ENCODE peak calls at places on chromosomes 11 and 22, in eight cellular contexts. One of them, this sample, is unnamed. For H3K9me3, the result is how much of the 10 kb centered on the place peaks cover.

GRCh38 chr11:102730036-102730815 is 5.5 kb upstream of the MMP8 start:
- DNase-seq in body of pancreas: no peak
- DNase-seq in gastrocnemius medialis: no peak
- DNase-seq in ovary: no peak
- DNase-seq in stomach: no peak
- DNase-seq in adrenal gland: no peak
- DNase-seq in IMR-90: peak
- DNase-seq in uterus: no peak
- DNase-seq in this sample: no peak

GRCh38 chr11:132035228-132035627 is 664.8 kb downstream of the NTM start:
- DNase-seq in adrenal gland: no peak
- DNase-seq in gastrocnemius medialis: no peak
- DNase-seq in ovary: no peak
- DNase-seq in body of pancreas: no peak
- DNase-seq in IMR-90: peak
- DNase-seq in stomach: no peak
- DNase-seq in uterus: no peak
- DNase-seq in this sample: no peak

GRCh38 chr11:6472934-6473333 is 807 bp downstream of the TRIM3 start:
- DNase-seq in gastrocnemius medialis: no peak
- DNase-seq in adrenal gland: no peak
- DNase-seq in ovary: no peak
- DNase-seq in uterus: no peak
- DNase-seq in stomach: no peak
- DNase-seq in IMR-90: no peak
- DNase-seq in body of pancreas: no peak
- DNase-seq in this sample: no peak

GRCh38 chr11:77602385-77603105 is 12.8 kb downstream of the AQP11 start:
- DNase-seq in body of pancreas: no peak
- DNase-seq in adrenal gland: no peak
- DNase-seq in IMR-90: peak
- DNase-seq in uterus: no peak
- DNase-seq in ovary: no peak
- DNase-seq in gastrocnemius medialis: no peak
- DNase-seq in stomach: no peak
- DNase-seq in this sample: no peak

GRCh38 chr11:8699903-8700302 is 17.3 kb downstream of the RPL27A start:
- DNase-seq in stomach: no peak
- DNase-seq in adrenal gland: no peak
- DNase-seq in body of pancreas: peak
- DNase-seq in gastrocnemius medialis: no peak
- DNase-seq in uterus: no peak
- DNase-seq in ovary: no peak
- DNase-seq in IMR-90: peak
- DNase-seq in this sample: no peak

GRCh38 chr11:123006860-123007542 is 25.4 kb upstream of the BSX start:
- DNase-seq in uterus: no peak
- DNase-seq in body of pancreas: no peak
- DNase-seq in stomach: no peak
- DNase-seq in ovary: no peak
- DNase-seq in IMR-90: no peak
- DNase-seq in adrenal gland: no peak
- DNase-seq in gastrocnemius medialis: no peak
- DNase-seq in this sample: no peak

GRCh38 chr11:69369945-69370344 is 76.0 kb downstream of the MYEOV start:
- DNase-seq in uterus: no peak
- DNase-seq in body of pancreas: no peak
- DNase-seq in gastrocnemius medialis: no peak
- DNase-seq in adrenal gland: peak
- DNase-seq in IMR-90: no peak
- DNase-seq in ovary: no peak
- DNase-seq in stomach: no peak
- DNase-seq in this sample: no peak

GRCh38 chr22:42688241-42688913 is 32.3 kb downstream of the A4GALT start:
- DNase-seq in uterus: peak
- DNase-seq in stomach: peak
- DNase-seq in gastrocnemius medialis: peak
- DNase-seq in ovary: peak
- DNase-seq in body of pancreas: peak
- DNase-seq in adrenal gland: peak
- DNase-seq in IMR-90: peak
- DNase-seq in this sample: peak

GRCh38 chr11:43574949-43575915 is 105.3 kb upstream of the HSD17B12 start:
- DNase-seq in ovary: no peak
- DNase-seq in IMR-90: peak
- DNase-seq in body of pancreas: no peak
- DNase-seq in adrenal gland: peak
- DNase-seq in stomach: no peak
- DNase-seq in gastrocnemius medialis: no peak
- DNase-seq in uterus: no peak
- DNase-seq in this sample: peak

GRCh38 chr22:36809351-36809750 is 7.5 kb downstream of the PVALB start:
- DNase-seq in IMR-90: no peak
- DNase-seq in ovary: no peak
- DNase-seq in stomach: no peak
- DNase-seq in gastrocnemius medialis: no peak
- DNase-seq in body of pancreas: no peak
- DNase-seq in adrenal gland: no peak
- DNase-seq in uterus: no peak
- DNase-seq in this sample: no peak

GRCh38 chr22:23818541-23818940 is 20.3 kb downstream of the DERL3 start:
- DNase-seq in IMR-90: no peak
- DNase-seq in body of pancreas: no peak
- DNase-seq in adrenal gland: no peak
- DNase-seq in stomach: no peak
- DNase-seq in gastrocnemius medialis: no peak
- DNase-seq in ovary: no peak
- DNase-seq in uterus: no peak
- DNase-seq in this sample: no peak

GRCh38 chr22:44585559-44586121 is 87.6 kb upstream of the RTL6 start:
- DNase-seq in ovary: no peak
- DNase-seq in IMR-90: no peak
- DNase-seq in gastrocnemius medialis: no peak
- DNase-seq in stomach: no peak
- DNase-seq in adrenal gland: no peak
- DNase-seq in body of pancreas: peak
- DNase-seq in uterus: no peak
- DNase-seq in this sample: peak

GRCh38 chr11:124801636-124802312 is 1.6 kb upstream of the MSANTD2 start:
- DNase-seq in IMR-90: peak
- DNase-seq in ovary: no peak
- DNase-seq in gastrocnemius medialis: no peak
- DNase-seq in body of pancreas: no peak
- DNase-seq in stomach: no peak
- DNase-seq in adrenal gland: no peak
- DNase-seq in uterus: no peak
- DNase-seq in this sample: no peak

GRCh38 chr22:28029201-28029948 is 110.3 kb upstream of the PITPNB start:
- DNase-seq in adrenal gland: peak
- DNase-seq in IMR-90: peak
- DNase-seq in stomach: peak
- DNase-seq in gastrocnemius medialis: peak
- DNase-seq in uterus: no peak
- DNase-seq in body of pancreas: peak
- DNase-seq in ovary: no peak
- DNase-seq in this sample: peak

GRCh38 chr22:31906569-31906968 is 37.8 kb upstream of the YWHAH start:
- DNase-seq in gastrocnemius medialis: no peak
- DNase-seq in uterus: no peak
- DNase-seq in adrenal gland: no peak
- DNase-seq in body of pancreas: no peak
- DNase-seq in IMR-90: no peak
- DNase-seq in ovary: no peak
- DNase-seq in stomach: no peak
- DNase-seq in this sample: no peak

GRCh38 chr22:47071078-47071811 is 308.8 kb downstream of the TBC1D22A start:
- DNase-seq in gastrocnemius medialis: no peak
- DNase-seq in IMR-90: no peak
- DNase-seq in body of pancreas: no peak
- DNase-seq in stomach: no peak
- DNase-seq in ovary: no peak
- DNase-seq in adrenal gland: no peak
- DNase-seq in uterus: no peak
- DNase-seq in this sample: no peak

GRCh38 chr11:19954899-19955298 is 205.4 kb downstream of the DBX1 start:
- DNase-seq in adrenal gland: no peak
- DNase-seq in gastrocnemius medialis: no peak
- DNase-seq in uterus: no peak
- DNase-seq in stomach: no peak
- DNase-seq in ovary: no peak
- DNase-seq in IMR-90: no peak
- DNase-seq in body of pancreas: peak
- DNase-seq in this sample: no peak

GRCh38 chr11:9461760-9462134 is 935 bp downstream of the ZNF143 start:
- DNase-seq in adrenal gland: no peak
- DNase-seq in IMR-90: peak
- DNase-seq in ovary: no peak
- DNase-seq in uterus: no peak
- DNase-seq in stomach: no peak
- DNase-seq in body of pancreas: no peak
- DNase-seq in gastrocnemius medialis: no peak
- DNase-seq in this sample: no peak

GRCh38 chr11:100528872-100529416 is 158.1 kb upstream of the ARHGAP42 start:
- DNase-seq in adrenal gland: no peak
- DNase-seq in stomach: no peak
- DNase-seq in gastrocnemius medialis: no peak
- DNase-seq in body of pancreas: no peak
- DNase-seq in IMR-90: no peak
- DNase-seq in ovary: no peak
- DNase-seq in uterus: no peak
- DNase-seq in this sample: no peak

DNA sequence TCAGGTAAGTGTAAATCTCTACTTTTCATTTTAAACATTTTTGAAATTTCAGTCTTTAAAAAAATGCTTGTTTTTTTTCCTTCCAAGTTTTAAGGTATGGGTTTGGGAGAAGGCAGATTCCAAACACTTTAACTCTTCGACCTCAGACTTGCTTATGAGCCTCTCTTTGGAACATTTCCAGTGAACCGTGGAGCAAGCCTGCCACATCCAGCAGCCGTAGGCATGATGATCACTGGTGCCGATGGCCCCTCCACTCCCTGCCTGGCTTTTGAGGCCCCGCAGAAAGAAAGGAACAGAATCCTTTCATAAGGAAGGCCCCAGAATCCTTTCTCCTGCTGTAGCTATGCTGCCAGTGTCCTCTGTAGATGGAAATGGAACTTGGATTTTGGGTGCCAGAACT is 50.7 kb downstream of the BMAL1 start:
- DNase-seq in gastrocnemius medialis: no peak
- DNase-seq in body of pancreas: no peak
- DNase-seq in adrenal gland: no peak
- DNase-seq in IMR-90: no peak
- DNase-seq in ovary: no peak
- DNase-seq in stomach: no peak
- DNase-seq in uterus: no peak
- DNase-seq in this sample: no peak
- TF ChIP-seq POLR2A in gastrocnemius medialis: no peak
- TF ChIP-seq POLR2A in body of pancreas: no peak
- TF ChIP-seq POLR2A in adrenal gland: no peak
- TF ChIP-seq POLR2A in IMR-90: no peak
- TF ChIP-seq POLR2A in ovary: no peak
- TF ChIP-seq POLR2A in stomach: no peak
- TF ChIP-seq POLR2A in uterus: no peak
- TF ChIP-seq POLR2A in this sample: no peak

DNA sequence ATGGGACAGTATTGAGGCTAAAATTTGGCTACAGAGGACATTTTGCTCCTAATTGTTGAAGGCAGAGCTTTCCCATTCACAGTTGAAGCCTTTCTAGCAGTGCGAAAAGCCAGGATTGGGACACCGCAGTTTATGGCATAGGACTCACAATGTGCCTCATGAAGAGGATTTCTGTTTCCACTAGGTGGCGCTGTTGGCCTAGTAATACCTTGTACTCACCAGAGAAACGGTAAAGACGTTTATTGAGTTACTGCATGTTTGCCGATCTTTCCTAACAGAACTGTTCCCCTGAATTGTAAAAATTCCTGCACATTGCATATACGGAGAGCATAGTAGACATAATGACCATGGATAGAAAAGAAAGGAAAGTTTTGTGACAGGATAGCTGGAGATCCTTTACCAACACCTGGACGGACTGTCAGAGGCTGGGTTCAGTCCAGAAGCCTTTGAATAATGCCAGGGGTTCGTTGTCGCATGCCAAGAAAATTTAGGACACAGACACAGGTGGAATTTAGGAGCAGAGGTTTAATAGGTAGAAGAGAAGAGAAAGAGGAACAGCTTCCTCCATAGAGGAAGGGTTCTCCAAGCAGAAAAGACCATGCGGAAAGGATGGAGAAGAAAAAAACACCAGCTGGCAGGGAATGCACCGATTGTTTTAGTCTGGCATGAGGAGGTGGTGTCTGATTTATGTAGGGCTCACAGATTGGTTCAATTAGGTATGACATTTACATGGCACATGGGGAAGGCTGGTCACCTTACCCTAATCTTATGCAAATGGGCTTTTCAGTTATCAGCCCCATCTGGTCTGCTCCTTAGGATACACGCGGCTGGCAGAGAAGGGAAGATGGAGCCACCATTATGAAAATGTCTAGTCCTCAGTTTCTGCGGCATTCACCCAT is 10.8 kb upstream of the OR51D1 start:
- DNase-seq in gastrocnemius medialis: no peak
- DNase-seq in stomach: peak
- DNase-seq in IMR-90: peak
- DNase-seq in adrenal gland: peak
- DNase-seq in uterus: peak
- DNase-seq in body of pancreas: peak
- DNase-seq in ovary: peak
- DNase-seq in this sample: peak
- H3K9me3 ChIP-seq in gastrocnemius medialis: under half
- H3K9me3 ChIP-seq in stomach: under half
- H3K9me3 ChIP-seq in IMR-90: under half
- H3K9me3 ChIP-seq in adrenal gland: under half
- H3K9me3 ChIP-seq in uterus: under half
- H3K9me3 ChIP-seq in body of pancreas: under half
- H3K9me3 ChIP-seq in ovary: under half
- H3K9me3 ChIP-seq in this sample: under half

GRCh38 chr11:27848423-27848822 is 148.2 kb upstream of the BDNF start:
- DNase-seq in body of pancreas: peak
- DNase-seq in IMR-90: no peak
- DNase-seq in uterus: no peak
- DNase-seq in gastrocnemius medialis: no peak
- DNase-seq in ovary: no peak
- DNase-seq in stomach: no peak
- DNase-seq in adrenal gland: no peak
- DNase-seq in this sample: no peak

GRCh38 chr11:27842290-27842689 is 142.0 kb upstream of the BDNF start:
- DNase-seq in ovary: no peak
- DNase-seq in body of pancreas: no peak
- DNase-seq in adrenal gland: no peak
- DNase-seq in IMR-90: no peak
- DNase-seq in gastrocnemius medialis: no peak
- DNase-seq in stomach: no peak
- DNase-seq in uterus: no peak
- DNase-seq in this sample: no peak

GRCh38 chr11:27847496-27847895 is 147.2 kb upstream of the BDNF start:
- DNase-seq in body of pancreas: no peak
- DNase-seq in gastrocnemius medialis: no peak
- DNase-seq in IMR-90: peak
- DNase-seq in stomach: no peak
- DNase-seq in uterus: no peak
- DNase-seq in adrenal gland: no peak
- DNase-seq in ovary: no peak
- DNase-seq in this sample: no peak
- TF ChIP-seq POLR2A in body of pancreas: no peak
- TF ChIP-seq POLR2A in gastrocnemius medialis: no peak
- TF ChIP-seq POLR2A in IMR-90: no peak
- TF ChIP-seq POLR2A in stomach: no peak
- TF ChIP-seq POLR2A in uterus: no peak
- TF ChIP-seq POLR2A in adrenal gland: no peak
- TF ChIP-seq POLR2A in ovary: no peak
- TF ChIP-seq POLR2A in this sample: no peak

GRCh38 chr11:3359092-3359824 is 19.7 kb downstream of the ZNF195 start:
- DNase-seq in IMR-90: no peak
- DNase-seq in stomach: no peak
- DNase-seq in ovary: no peak
- DNase-seq in gastrocnemius medialis: no peak
- DNase-seq in uterus: no peak
- DNase-seq in adrenal gland: no peak
- DNase-seq in body of pancreas: no peak
- DNase-seq in this sample: no peak
- H3K9me3 ChIP-seq in IMR-90: half or more
- H3K9me3 ChIP-seq in stomach: half or more
- H3K9me3 ChIP-seq in ovary: under half
- H3K9me3 ChIP-seq in gastrocnemius medialis: under half
- H3K9me3 ChIP-seq in uterus: under half
- H3K9me3 ChIP-seq in adrenal gland: under half
- H3K9me3 ChIP-seq in body of pancreas: under half
- H3K9me3 ChIP-seq in this sample: under half

This sample was measured in heart left ventricle.